ENCODE peak calls at places on chromosome X, in nine cellular contexts. M, W, J, P, O, N, T, Q and I are unnamed samples.

GRCh38 chrX:129534816-129535578 is 5.1 kb upstream of the OCRL start:
- DNase-seq in P (no peak), W (no peak), N (no peak), T (no peak), Q (no peak), M (no peak), J (no peak), O (no peak), I (no peak)

GRCh38 chrX:48560056-48560455 is 14.2 kb upstream of the RBM3 start:
- DNase-seq in M (no peak), Q (no peak), P (no peak), O (no peak), N (no peak), J (no peak), T (no peak), W (no peak), I (no peak)

GRCh38 chrX:1165535-1166196 is 46.8 kb downstream of the CRLF2 start:
- DNase-seq in J (peak), T (no peak), Q (no peak), O (no peak), M (no peak), W (no peak), P (no peak), N (no peak), I (no peak)

GRCh38 chrX:64642482-64642881 is 247.2 kb upstream of the MTMR8 start:
- DNase-seq in J (peak), O (no peak), Q (no peak), N (no peak), M (no peak), P (no peak), W (no peak), T (no peak), I (no peak)

GRCh38 chrX:72478351-72478750 is 94.3 kb downstream of the HDAC8 start:
- DNase-seq in O (no peak), T (no peak), M (no peak), P (no peak), N (no peak), J (no peak), Q (no peak), W (no peak), I (no peak)

GRCh38 chrX:132413459-132413858 is 75.4 kb downstream of the MBNL3 start:
- DNase-seq in P (no peak), O (no peak), J (no peak), Q (no peak), T (no peak), M (no peak), W (no peak), N (no peak), I (no peak)

GRCh38 chrX:38489341-38489740 is 72.0 kb upstream of the TSPAN7 start:
- DNase-seq in M (no peak), T (no peak), O (no peak), N (no peak), P (no peak), J (no peak), Q (no peak), W (no peak), I (no peak)

GRCh38 chrX:135086197-135086854 is 34.0 kb downstream of the ETDB start:
- DNase-seq in M (no peak), N (no peak), P (no peak), W (no peak), Q (no peak), O (peak), T (no peak), J (peak), I (no peak)

GRCh38 chrX:123779908-123780396 is 47.1 kb upstream of the THOC2 start:
- DNase-seq in W (no peak), T (no peak), O (no peak), J (no peak), M (no peak), N (no peak), Q (no peak), P (no peak), I (no peak)

GRCh38 chrX:152641256-152641875 is 3.7 kb downstream of the GABRQ start:
- DNase-seq in T (no peak), W (no peak), N (peak), O (no peak), P (no peak), M (no peak), J (no peak), Q (no peak), I (no peak)

GRCh38 chrX:154334496-154334895 is 38.9 kb downstream of the TKTL1 start:
- DNase-seq in M (no peak), Q (no peak), P (no peak), J (no peak), W (no peak), T (no peak), N (no peak), O (no peak), I (no peak)